ENCODE peak calls at places on chromosomes 3 and 15, in ten cellular contexts. Y, K, J, E, C, M, R, H, N and F are unnamed samples.

GRCh38 chr3:7744850-7745249 is 756.8 kb upstream of the LMCD1 start:
- DNase-seq in N (no peak), M (no peak), J (no peak), E (no peak), Y (no peak), H (no peak), R (no peak), K (no peak), C (no peak), F (no peak)

GRCh38 chr15:74794248-74794969 is 12.5 kb downstream of the CSK start:
- DNase-seq in E (no peak), N (no peak), Y (no peak), J (no peak), K (no peak), R (no peak), M (peak; percentile 16), H (no peak), C (peak; percentile 53), F (no peak)

GRCh38 chr15:94671845-94672524 is 440.6 kb downstream of the MCTP2 start:
- DNase-seq in H (no peak), J (no peak), K (no peak), N (no peak), E (peak; percentile 64), C (peak; percentile 68), M (no peak), R (peak; percentile 75), Y (no peak), F (no peak)

GRCh38 chr3:147311716-147312115 is 94.6 kb downstream of the ZIC4 start:
- DNase-seq in J (no peak), R (no peak), N (no peak), K (no peak), M (no peak), C (no peak), Y (no peak), H (no peak), E (no peak), F (no peak)

GRCh38 chr15:89051875-89052274 is 36.4 kb upstream of the ABHD2 start:
- DNase-seq in M (no peak), Y (no peak), J (no peak), C (no peak), R (no peak), H (no peak), N (no peak), E (no peak), K (no peak), F (no peak)

GRCh38 chr15:83322061-83322460 is 37.6 kb upstream of the BNC1 start:
- DNase-seq in M (no peak), N (no peak), E (no peak), J (no peak), C (no peak), H (no peak), R (no peak), Y (no peak), K (no peak), F (no peak)

GRCh38 chr15:53811530-53811929 is 52.1 kb upstream of the WDR72 start:
- DNase-seq in C (no peak), R (no peak), H (no peak), K (no peak), Y (no peak), J (peak; percentile 6), E (no peak), N (no peak), M (no peak), F (no peak)

GRCh38 chr15:81357178-81357686 is 16.8 kb downstream of the TMC3 start:
- DNase-seq in M (no peak), N (no peak), H (no peak), J (no peak), Y (no peak), K (no peak), R (no peak), E (no peak), C (no peak), F (no peak)

GRCh38 chr3:161320837-161321236 is 50.5 kb downstream of the SPTSSB start:
- DNase-seq in R (no peak), Y (no peak), J (no peak), K (no peak), M (no peak), E (no peak), C (no peak), N (no peak), H (no peak), F (no peak)

GRCh38 chr3:156792945-156793344 is 33.2 kb upstream of the LEKR1 start:
- DNase-seq in J (no peak), C (no peak), E (no peak), H (no peak), K (no peak), Y (no peak), M (no peak), N (no peak), R (no peak), F (no peak)

GRCh38 chr15:35505152-35505551 is 40.8 kb downstream of the DPH6 start:
- DNase-seq in M (no peak), C (no peak), N (no peak), R (no peak), J (no peak), K (no peak), H (no peak), E (no peak), Y (no peak), F (no peak)
- H3K9me3 ChIP-seq in M (no peaks in the 10 kb centered on the region), C (no peaks in the 10 kb centered on the region), N (no peaks in the 10 kb centered on the region), R (no peaks in the 10 kb centered on the region), J (no peaks in the 10 kb centered on the region), K (no peaks in the 10 kb centered on the region), H (no peaks in the 10 kb centered on the region), E (no peaks in the 10 kb centered on the region), Y (no peaks in the 10 kb centered on the region), F (no peaks in the 10 kb centered on the region)

DNA sequence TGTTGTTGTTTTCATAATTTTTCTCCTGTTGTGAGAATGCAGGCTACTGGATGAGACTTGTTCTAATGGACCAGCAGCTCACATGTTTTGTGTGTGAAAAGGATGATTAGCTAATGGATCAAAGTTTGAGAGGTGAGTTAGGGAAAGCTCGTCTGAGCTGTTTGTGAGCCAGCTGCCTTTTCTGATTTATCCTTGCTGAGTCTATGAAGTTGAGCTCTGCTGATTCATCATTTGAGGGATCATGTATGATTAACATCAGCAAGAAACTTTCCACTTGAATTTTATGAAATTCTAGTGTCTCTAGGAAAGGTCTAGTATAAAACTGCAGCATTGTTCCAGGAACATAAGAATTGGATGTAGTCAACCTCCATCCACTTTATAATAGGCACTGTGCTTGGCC is 698.7 kb downstream of the NTRK3 start:
- DNase-seq in R (no peak), E (no peak), H (no peak), K (no peak), Y (no peak), J (no peak), C (no peak), M (no peak), N (no peak), F (no peak)
- H3K9me3 ChIP-seq in R (no peaks in the 10 kb centered on the region), E (no peaks in the 10 kb centered on the region), H (no peaks in the 10 kb centered on the region), K (peaks cover 3% of the 10 kb centered on the region), Y (peaks cover 4% of the 10 kb centered on the region), J (no peaks in the 10 kb centered on the region), C (no peaks in the 10 kb centered on the region), M (peaks cover 8% of the 10 kb centered on the region), N (no peaks in the 10 kb centered on the region), F (no peaks in the 10 kb centered on the region)

GRCh38 chr3:108524547-108524946 is 14.2 kb upstream of the MYH15 start:
- DNase-seq in E (no peak), K (no peak), R (no peak), Y (no peak), J (no peak), M (no peak), N (no peak), H (no peak), C (no peak), F (no peak)
- H3K9me3 ChIP-seq in E (no peaks in the 10 kb centered on the region), K (no peaks in the 10 kb centered on the region), R (no peaks in the 10 kb centered on the region), Y (no peaks in the 10 kb centered on the region), J (no peaks in the 10 kb centered on the region), M (no peaks in the 10 kb centered on the region), N (no peaks in the 10 kb centered on the region), H (no peaks in the 10 kb centered on the region), C (no peaks in the 10 kb centered on the region), F (no peaks in the 10 kb centered on the region)

DNA sequence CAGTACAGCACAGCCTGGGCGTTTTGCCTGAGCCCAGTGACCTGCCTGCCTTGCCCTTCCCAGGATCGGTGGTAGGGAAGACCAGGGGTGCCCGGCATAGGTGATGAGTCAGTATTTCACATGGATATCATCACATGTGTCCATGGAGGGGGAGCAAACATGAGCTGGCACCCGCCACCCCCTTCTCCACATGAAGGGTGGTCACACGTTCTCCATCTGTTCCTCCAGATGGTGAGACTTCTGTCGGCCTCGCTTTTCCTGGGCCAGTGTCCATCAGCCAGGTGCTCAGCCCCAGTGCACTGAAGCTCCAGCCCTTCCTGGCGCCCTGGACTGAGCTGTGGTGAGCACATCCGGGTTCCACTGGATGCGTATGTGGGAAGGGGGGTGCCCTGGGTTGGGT is 208.4 kb downstream of the UBE3A start:
- DNase-seq in E (no peak), J (no peak), H (no peak), K (no peak), M (no peak), R (no peak), Y (no peak), N (no peak), C (no peak), F (no peak)
- H3K9me3 ChIP-seq in E (no peaks in the 10 kb centered on the region), J (no peaks in the 10 kb centered on the region), H (no peaks in the 10 kb centered on the region), K (peaks cover 7% of the 10 kb centered on the region), M (peaks cover 92% of the 10 kb centered on the region), R (peaks cover 64% of the 10 kb centered on the region), Y (no peaks in the 10 kb centered on the region), N (no peaks in the 10 kb centered on the region), C (peaks cover 11% of the 10 kb centered on the region), F (peaks cover 3% of the 10 kb centered on the region)

GRCh38 chr3:158617982-158618875 is 26.1 kb upstream of the GFM1 start:
- DNase-seq in H (no peak), N (no peak), R (no peak), E (no peak), Y (no peak), M (no peak), K (no peak), J (peak; percentile 4), C (no peak), F (no peak)
- H3K9me3 ChIP-seq in H (peaks cover 4% of the 10 kb centered on the region), N (peaks cover 4% of the 10 kb centered on the region), R (no peaks in the 10 kb centered on the region), E (no peaks in the 10 kb centered on the region), Y (no peaks in the 10 kb centered on the region), M (peaks cover 41% of the 10 kb centered on the region), K (no peaks in the 10 kb centered on the region), J (peaks cover 20% of the 10 kb centered on the region), C (peaks cover 5% of the 10 kb centered on the region), F (no peaks in the 10 kb centered on the region)

GRCh38 chr15:23538657-23539056 is 26.8 kb upstream of the MKRN3 start:
- DNase-seq in K (no peak), Y (no peak), N (no peak), H (no peak), R (no peak), C (no peak), M (no peak), J (no peak), E (no peak), F (no peak)
- H3K9me3 ChIP-seq in K (no peaks in the 10 kb centered on the region), Y (no peaks in the 10 kb centered on the region), N (no peaks in the 10 kb centered on the region), H (no peaks in the 10 kb centered on the region), R (peaks cover 67% of the 10 kb centered on the region), C (no peaks in the 10 kb centered on the region), M (peaks cover 3% of the 10 kb centered on the region), J (no peaks in the 10 kb centered on the region), E (no peaks in the 10 kb centered on the region), F (no peaks in the 10 kb centered on the region)

GRCh38 chr15:25170113-25170731 is 215.4 kb downstream of the SNRPN start:
- DNase-seq in J (no peak), K (no peak), N (peak; percentile 24), E (no peak), M (peak; percentile 79), C (peak; percentile 38), Y (no peak), R (peak; percentile 11), H (no peak), F (peak; percentile 5)
- H3K9me3 ChIP-seq in J (no peaks in the 10 kb centered on the region), K (peaks cover 16% of the 10 kb centered on the region), N (peaks cover 5% of the 10 kb centered on the region), E (no peaks in the 10 kb centered on the region), M (peaks cover 71% of the 10 kb centered on the region), C (peaks cover 19% of the 10 kb centered on the region), Y (no peaks in the 10 kb centered on the region), R (peaks cover 49% of the 10 kb centered on the region), H (peaks cover 16% of the 10 kb centered on the region), F (no peaks in the 10 kb centered on the region)